ENCODE peak calls at places on chromosomes 12 and 14, in eight cellular contexts. One of them, this sample, is unnamed.

GRCh38 chr14:36690301-36691020 is 28.8 kb downstream of the PAX9 start:
- DNase-seq in NB4: no peak
- DNase-seq in GM03348: no peak
- DNase-seq in BJ: no peak
- DNase-seq in HEK293T: no peak
- DNase-seq in activated T-helper 1 cell treated with anti-CD3 and anti-CD28 coated beads, Interleukin-2, amount 50 U/mL, for 16 hours: no peak
- DNase-seq in GM23338: no peak
- DNase-seq in right cardiac atrium: no peak
- DNase-seq in this sample: peak; percentile 19

GRCh38 chr12:21502164-21502496 is 541 bp downstream of the GOLT1B start:
- DNase-seq in NB4: peak; percentile 72
- DNase-seq in GM23338: no peak
- DNase-seq in HEK293T: no peak
- DNase-seq in GM03348: peak; percentile 55
- DNase-seq in BJ: no peak
- DNase-seq in activated T-helper 1 cell treated with anti-CD3 and anti-CD28 coated beads, Interleukin-2, amount 50 U/mL, for 16 hours: peak; percentile 20
- DNase-seq in right cardiac atrium: no peak
- DNase-seq in this sample: peak; percentile 67

GRCh38 chr14:89504084-89504483 is 87.1 kb upstream of the FOXN3 start:
- DNase-seq in NB4: no peak
- DNase-seq in BJ: no peak
- DNase-seq in GM23338: no peak
- DNase-seq in GM03348: no peak
- DNase-seq in right cardiac atrium: no peak
- DNase-seq in activated T-helper 1 cell treated with anti-CD3 and anti-CD28 coated beads, Interleukin-2, amount 50 U/mL, for 16 hours: no peak
- DNase-seq in HEK293T: no peak
- DNase-seq in this sample: peak; percentile 30

GRCh38 chr14:90388437-90388836 is 8.4 kb upstream of the CALM1 start:
- DNase-seq in GM03348: peak; percentile 48
- DNase-seq in activated T-helper 1 cell treated with anti-CD3 and anti-CD28 coated beads, Interleukin-2, amount 50 U/mL, for 16 hours: no peak
- DNase-seq in BJ: no peak
- DNase-seq in right cardiac atrium: no peak
- DNase-seq in HEK293T: no peak
- DNase-seq in NB4: peak; percentile 42
- DNase-seq in GM23338: peak; percentile 74
- DNase-seq in this sample: peak; percentile 81

GRCh38 chr14:53193193-53193592 is 40.1 kb upstream of the DDHD1 start:
- DNase-seq in BJ: no peak
- DNase-seq in activated T-helper 1 cell treated with anti-CD3 and anti-CD28 coated beads, Interleukin-2, amount 50 U/mL, for 16 hours: no peak
- DNase-seq in GM23338: no peak
- DNase-seq in GM03348: no peak
- DNase-seq in HEK293T: no peak
- DNase-seq in right cardiac atrium: no peak
- DNase-seq in NB4: no peak
- DNase-seq in this sample: no peak

GRCh38 chr12:79674629-79675028 is 16.1 kb downstream of the PAWR start:
- DNase-seq in GM03348: peak; percentile 21
- DNase-seq in BJ: no peak
- DNase-seq in NB4: no peak
- DNase-seq in right cardiac atrium: no peak
- DNase-seq in activated T-helper 1 cell treated with anti-CD3 and anti-CD28 coated beads, Interleukin-2, amount 50 U/mL, for 16 hours: no peak
- DNase-seq in HEK293T: no peak
- DNase-seq in GM23338: no peak
- DNase-seq in this sample: peak; percentile 79

GRCh38 chr14:104110491-104111209 is 25.1 kb downstream of the ASPG start:
- DNase-seq in GM03348: no peak
- DNase-seq in GM23338: no peak
- DNase-seq in activated T-helper 1 cell treated with anti-CD3 and anti-CD28 coated beads, Interleukin-2, amount 50 U/mL, for 16 hours: no peak
- DNase-seq in BJ: no peak
- DNase-seq in HEK293T: no peak
- DNase-seq in right cardiac atrium: peak; percentile 10
- DNase-seq in NB4: no peak
- DNase-seq in this sample: no peak

GRCh38 chr14:98599082-98599481 is 672.9 kb downstream of the BCL11B start:
- DNase-seq in activated T-helper 1 cell treated with anti-CD3 and anti-CD28 coated beads, Interleukin-2, amount 50 U/mL, for 16 hours: no peak
- DNase-seq in right cardiac atrium: no peak
- DNase-seq in NB4: no peak
- DNase-seq in HEK293T: no peak
- DNase-seq in BJ: no peak
- DNase-seq in GM03348: no peak
- DNase-seq in GM23338: no peak
- DNase-seq in this sample: no peak